ENCODE peak calls at places on chromosomes 11 and 22, in four cellular contexts. Q is neural crest cell, U is nephron progenitor cell, G is choroid plexus epithelial cell. R is an unnamed sample.

GRCh38 chr11:69801513-69802335 is 17.5 kb downstream of the FGF3 start:
- DNase-seq in Q (peak), U (peak), G (peak), R (peak)

GRCh38 chr11:100573911-100574513 is 113.1 kb upstream of the ARHGAP42 start:
- DNase-seq in Q (no peak), U (no peak), G (no peak), R (no peak)

GRCh38 chr22:36965716-36966115 is 52.3 kb downstream of the CSF2RB start:
- DNase-seq in Q (no peak), U (no peak), G (no peak), R (no peak)

GRCh38 chr11:63763506-63764200 is 4.9 kb downstream of the ZFTA start:
- DNase-seq in Q (peak), U (peak), G (no peak), R (no peak)

GRCh38 chr11:1087279-1087960 is 12.7 kb downstream of the MUC2 start:
- DNase-seq in Q (no peak), U (no peak), G (no peak), R (no peak)

GRCh38 chr11:34034053-34034452 is 17.5 kb upstream of the CAPRIN1 start:
- DNase-seq in Q (no peak), U (no peak), G (no peak), R (no peak)

GRCh38 chr22:21098099-21098671 is 52.4 kb downstream of the LRRC74B start:
- DNase-seq in Q (no peak), U (no peak), G (no peak), R (no peak)

GRCh38 chr22:41976070-41976901 is 7.0 kb downstream of the SEPTIN3 start:
- DNase-seq in Q (peak), U (peak), G (no peak), R (peak)

GRCh38 chr11:129937592-129938238 is 42.3 kb upstream of the NFRKB start:
- DNase-seq in Q (no peak), U (no peak), G (no peak), R (no peak)

GRCh38 chr22:47784991-47785390 is 1022.5 kb downstream of the TBC1D22A start:
- DNase-seq in Q (no peak), U (no peak), G (no peak), R (peak)

GRCh38 chr11:65895482-65895981 is 4.7 kb downstream of the FOSL1 start:
- DNase-seq in Q (no peak), U (no peak), G (no peak), R (no peak)

GRCh38 chr11:95699631-95700470 is 89.7 kb downstream of the FAM76B start:
- DNase-seq in Q (no peak), U (no peak), G (peak), R (no peak)

GRCh38 chr11:2778630-2779498 is 79.1 kb upstream of the KCNQ1OT1 start:
- DNase-seq in Q (peak), U (no peak), G (peak), R (peak)

GRCh38 chr22:19876314-19876940 is 21.8 kb upstream of the GNB1L start:
- DNase-seq in Q (no peak), U (no peak), G (no peak), R (peak)

GRCh38 chr11:119356349-119357031 is 10.0 kb upstream of the MFRP start:
- DNase-seq in Q (peak), U (peak), G (peak), R (peak)

GRCh38 chr22:36384766-36385400 is 2.9 kb downstream of the MYH9 start:
- DNase-seq in Q (peak), U (peak), G (no peak), R (no peak)

GRCh38 chr11:100827934-100828661 is 141.0 kb downstream of the ARHGAP42 start:
- DNase-seq in Q (no peak), U (peak), G (peak), R (no peak)

GRCh38 chr11:8106679-8107078 is 25.7 kb downstream of the TUB start:
- DNase-seq in Q (no peak), U (no peak), G (no peak), R (no peak)

GRCh38 chr11:64788321-64789215 is 10.2 kb upstream of the SF1 start:
- DNase-seq in Q (no peak), U (no peak), G (no peak), R (no peak)

GRCh38 chr11:127632971-127633680 is 632.6 kb upstream of the KIRREL3 start:
- DNase-seq in Q (no peak), U (no peak), G (no peak), R (no peak)

GRCh38 chr11:123110397-123110796 is 48.5 kb upstream of the HSPA8 start:
- DNase-seq in Q (no peak), U (no peak), G (no peak), R (no peak)

GRCh38 chr11:64842366-64842759 is 2.1 kb downstream of the CDC42BPG start:
- DNase-seq in Q (no peak), U (no peak), G (no peak), R (no peak)

GRCh38 chr11:42058794-42059193 is 599.3 kb upstream of the LRRC4C start:
- DNase-seq in Q (no peak), U (no peak), G (no peak), R (no peak)

GRCh38 chr11:1827095-1827797 is 7.5 kb upstream of the SYT8 start:
- DNase-seq in Q (no peak), U (no peak), G (peak), R (no peak)

GRCh38 chr11:91996526-91996925 is 228.1 kb upstream of the FAT3 start:
- DNase-seq in Q (no peak), U (no peak), G (no peak), R (no peak)

GRCh38 chr22:38652858-38653257 is 3.3 kb downstream of the FAM227A start:
- DNase-seq in Q (no peak), U (no peak), G (peak), R (no peak)

GRCh38 chr11:69301491-69302401 is 7.8 kb downstream of the MYEOV start:
- DNase-seq in Q (no peak), U (no peak), G (no peak), R (no peak)

GRCh38 chr22:40531951-40532900 is 104.3 kb downstream of the MRTFA start:
- DNase-seq in Q (no peak), U (no peak), G (no peak), R (no peak)

GRCh38 chr11:116702772-116703360 is 69.9 kb downstream of the BUD13 start:
- DNase-seq in Q (no peak), U (no peak), G (no peak), R (no peak)

GRCh38 chr22:34105461-34106062 is 185.3 kb upstream of the LARGE1 start:
- DNase-seq in Q (peak), U (peak), G (no peak), R (peak)

GRCh38 chr11:19987243-19987870 is 172.9 kb downstream of the DBX1 start:
- DNase-seq in Q (no peak), U (no peak), G (no peak), R (no peak)

GRCh38 chr11:95918056-95918455 is 5.9 kb downstream of the MTMR2 start:
- DNase-seq in Q (no peak), U (no peak), G (no peak), R (no peak)

GRCh38 chr11:33633251-33634003 is 67.2 kb downstream of the C11orf91 start:
- DNase-seq in Q (no peak), U (no peak), G (peak), R (no peak)

GRCh38 chr11:14015711-14016110 is 53.2 kb downstream of the SPON1 start:
- DNase-seq in Q (no peak), U (no peak), G (peak), R (no peak)

GRCh38 chr11:69297225-69297925 is 3.4 kb downstream of the MYEOV start:
- DNase-seq in Q (peak), U (no peak), G (peak), R (peak)

GRCh38 chr11:64444838-64445441 is 86.0 kb downstream of the RPS6KA4 start:
- DNase-seq in Q (no peak), U (peak), G (peak), R (no peak)

GRCh38 chr22:39206491-39206890 is 38.3 kb downstream of the PDGFB start:
- DNase-seq in Q (no peak), U (no peak), G (no peak), R (no peak)

DNA sequence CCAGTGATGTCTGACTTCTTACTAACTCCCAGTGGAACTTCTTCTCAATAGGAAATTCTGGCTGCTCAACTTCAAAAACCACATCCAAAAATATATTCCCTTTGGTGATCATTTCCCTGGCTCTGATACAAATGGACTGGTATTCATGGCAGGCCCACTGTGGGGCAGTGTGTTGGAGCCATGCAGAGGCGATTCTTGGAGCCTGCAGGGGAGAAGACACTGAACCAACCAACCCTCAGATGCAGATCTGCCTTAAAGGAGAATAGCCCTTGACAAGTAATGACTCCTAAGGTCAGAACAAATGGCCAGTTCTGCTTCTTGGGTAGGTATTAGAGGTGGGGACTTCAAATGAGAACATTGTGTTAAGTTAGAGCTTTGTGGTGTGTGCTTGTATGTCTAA is 12.2 kb downstream of the OR4D9 start:
- DNase-seq in Q (no peak), U (no peak), G (no peak), R (no peak)
- TF ChIP-seq CTCF in Q (no peak), U (no peak), G (peak), R (no peak)

GRCh38 chr11:9363954-9364912 is 20.2 kb upstream of the IPO7 start:
- DNase-seq in Q (peak), U (peak), G (peak), R (peak)
- TF ChIP-seq CTCF in Q (no peak), U (no peak), G (no peak), R (no peak)

GRCh38 chr22:24460418-24461089 is 33.2 kb downstream of the ADORA2A start:
- DNase-seq in Q (no peak), U (no peak), G (peak), R (no peak)
- TF ChIP-seq CTCF in Q (no peak), U (no peak), G (peak), R (no peak)

GRCh38 chr11:47616726-47617416 is 22.7 kb upstream of the C1QTNF4 start:
- DNase-seq in Q (peak), U (peak), G (peak), R (no peak)
- TF ChIP-seq CTCF in Q (peak), U (peak), G (peak), R (no peak)

GRCh38 chr11:15947681-15948648 is 408.4 kb downstream of the SOX6 start:
- DNase-seq in Q (no peak), U (no peak), G (no peak), R (no peak)
- TF ChIP-seq CTCF in Q (no peak), U (no peak), G (no peak), R (no peak)

GRCh38 chr11:114762437-114762836 is 84.1 kb downstream of the NXPE2 start:
- DNase-seq in Q (peak), U (peak), G (peak), R (peak)
- TF ChIP-seq CTCF in Q (peak), U (peak), G (peak), R (peak)

R was measured in mesothelial cell of epicardium.